ENCODE peak calls at places on chromosomes 6 and 20, in nine cellular contexts. R is adrenal gland, M is A673, I is fibroblast of lung, O is right lobe of liver, P is mesothelial cell of epicardium, D is BJ, A is astrocyte, K is hepatocyte. J is an unnamed sample.

GRCh38 chr20:58017970-58018530 is 210.4 kb downstream of the ANKRD60 start:
- DNase-seq in P (no peak), I (no peak), M (no peak), D (no peak), R (no peak), A (no peak), O (no peak), K (no peak), J (no peak)

GRCh38 chr6:73739097-73739496 is 43.1 kb downstream of the CD109 start:
- DNase-seq in M (peak), P (no peak), O (no peak), K (peak), D (no peak), R (no peak), A (peak), I (peak), J (no peak)

GRCh38 chr6:85404497-85405174 is 45.2 kb upstream of the NT5E start:
- DNase-seq in D (peak), I (peak), P (no peak), K (peak), M (peak), A (peak), O (peak), R (peak), J (no peak)

GRCh38 chr6:100304575-100304974 is 160.1 kb downstream of the SIM1 start:
- DNase-seq in I (no peak), K (peak), P (no peak), A (no peak), M (no peak), D (no peak), R (no peak), O (no peak), J (no peak)

GRCh38 chr20:61933951-61934715 is 131.5 kb downstream of the TAF4 start:
- DNase-seq in O (no peak), A (no peak), P (no peak), R (peak), I (no peak), D (no peak), K (no peak), M (no peak), J (no peak)

GRCh38 chr6:33168202-33168601 is 24.1 kb downstream of the COL11A2 start:
- DNase-seq in P (no peak), K (no peak), M (no peak), D (no peak), R (no peak), O (no peak), I (no peak), A (no peak), J (no peak)

GRCh38 chr6:28866342-28867077 is 57.3 kb downstream of the TRIM27 start:
- DNase-seq in P (peak), K (peak), R (peak), I (peak), M (peak), O (peak), D (no peak), A (peak), J (no peak)

GRCh38 chr6:138654715-138655634 is 118.6 kb upstream of the CCDC28A start:
- DNase-seq in K (no peak), D (no peak), A (peak), R (no peak), O (no peak), M (peak), I (peak), P (no peak), J (no peak)

GRCh38 chr6:18488526-18489270 is 101.5 kb downstream of the RNF144B start:
- DNase-seq in A (peak), K (no peak), D (no peak), R (no peak), P (no peak), O (no peak), I (peak), M (no peak), J (no peak)

GRCh38 chr6:49606696-49607390 is 29.8 kb downstream of the RHAG start:
- DNase-seq in M (peak), O (peak), K (peak), D (peak), R (peak), A (peak), P (no peak), I (peak), J (no peak)

GRCh38 chr6:69719602-69720193 is 77.1 kb downstream of the LMBRD1 start:
- DNase-seq in D (no peak), P (no peak), O (no peak), A (no peak), M (peak), R (no peak), K (peak), I (peak), J (no peak)

GRCh38 chr6:151179321-151179720 is 60.4 kb upstream of the AKAP12 start:
- DNase-seq in K (no peak), M (no peak), R (no peak), P (no peak), D (peak), I (peak), O (no peak), A (peak), J (no peak)

GRCh38 chr6:135014353-135014832 is 40.2 kb downstream of the HBS1L start:
- DNase-seq in P (no peak), I (no peak), R (no peak), A (no peak), O (no peak), D (no peak), M (no peak), K (no peak), J (no peak)

GRCh38 chr20:54646156-54646517 is 170.7 kb downstream of the DOK5 start:
- DNase-seq in D (no peak), A (no peak), K (no peak), R (no peak), P (no peak), I (no peak), O (no peak), M (no peak), J (no peak)

GRCh38 chr6:46410330-46410953 is 80.8 kb downstream of the RCAN2 start:
- DNase-seq in M (peak), I (peak), D (no peak), R (peak), P (no peak), A (peak), O (no peak), K (peak), J (no peak)

GRCh38 chr6:31285982-31286381 is 14.1 kb upstream of the HLA-C start:
- DNase-seq in R (no peak), K (no peak), I (no peak), D (no peak), P (no peak), A (no peak), O (no peak), M (no peak), J (no peak)

GRCh38 chr6:11268978-11269377 is 36.5 kb upstream of the NEDD9 start:
- DNase-seq in I (no peak), R (no peak), O (no peak), A (no peak), D (no peak), P (no peak), M (no peak), K (no peak), J (no peak)

GRCh38 chr6:71349976-71350615 is 61.5 kb downstream of the OGFRL1 start:
- DNase-seq in P (no peak), D (peak), I (peak), M (no peak), R (peak), O (no peak), K (no peak), A (peak), J (no peak)

GRCh38 chr6:124958759-124959354 is 3.4 kb upstream of the RNF217 start:
- DNase-seq in D (no peak), P (no peak), R (no peak), K (no peak), M (peak), I (peak), O (no peak), A (peak), J (no peak)

GRCh38 chr20:10648651-10649050 is 25.1 kb downstream of the JAG1 start:
- DNase-seq in M (no peak), K (no peak), P (no peak), D (no peak), I (peak), A (peak), O (no peak), R (no peak), J (no peak)

GRCh38 chr6:1609662-1610496 is at the start of gene FOXC1:
- DNase-seq in O (peak), A (peak), P (peak), M (peak), K (peak), D (peak), R (peak), I (peak), J (no peak)

GRCh38 chr6:154399097-154399496 is 42.5 kb upstream of the IPCEF1 start:
- DNase-seq in I (peak), O (no peak), R (no peak), M (no peak), D (no peak), A (peak), P (no peak), K (no peak), J (no peak)

GRCh38 chr6:48423640-48424365 is 312.8 kb upstream of the PTCHD4 start:
- DNase-seq in M (no peak), P (no peak), O (no peak), D (no peak), K (no peak), R (no peak), I (peak), A (peak), J (no peak)

GRCh38 chr6:20674664-20675063 is 140.4 kb downstream of the CDKAL1 start:
- DNase-seq in M (peak), I (no peak), R (no peak), P (no peak), A (no peak), D (no peak), O (no peak), K (no peak), J (no peak)

DNA sequence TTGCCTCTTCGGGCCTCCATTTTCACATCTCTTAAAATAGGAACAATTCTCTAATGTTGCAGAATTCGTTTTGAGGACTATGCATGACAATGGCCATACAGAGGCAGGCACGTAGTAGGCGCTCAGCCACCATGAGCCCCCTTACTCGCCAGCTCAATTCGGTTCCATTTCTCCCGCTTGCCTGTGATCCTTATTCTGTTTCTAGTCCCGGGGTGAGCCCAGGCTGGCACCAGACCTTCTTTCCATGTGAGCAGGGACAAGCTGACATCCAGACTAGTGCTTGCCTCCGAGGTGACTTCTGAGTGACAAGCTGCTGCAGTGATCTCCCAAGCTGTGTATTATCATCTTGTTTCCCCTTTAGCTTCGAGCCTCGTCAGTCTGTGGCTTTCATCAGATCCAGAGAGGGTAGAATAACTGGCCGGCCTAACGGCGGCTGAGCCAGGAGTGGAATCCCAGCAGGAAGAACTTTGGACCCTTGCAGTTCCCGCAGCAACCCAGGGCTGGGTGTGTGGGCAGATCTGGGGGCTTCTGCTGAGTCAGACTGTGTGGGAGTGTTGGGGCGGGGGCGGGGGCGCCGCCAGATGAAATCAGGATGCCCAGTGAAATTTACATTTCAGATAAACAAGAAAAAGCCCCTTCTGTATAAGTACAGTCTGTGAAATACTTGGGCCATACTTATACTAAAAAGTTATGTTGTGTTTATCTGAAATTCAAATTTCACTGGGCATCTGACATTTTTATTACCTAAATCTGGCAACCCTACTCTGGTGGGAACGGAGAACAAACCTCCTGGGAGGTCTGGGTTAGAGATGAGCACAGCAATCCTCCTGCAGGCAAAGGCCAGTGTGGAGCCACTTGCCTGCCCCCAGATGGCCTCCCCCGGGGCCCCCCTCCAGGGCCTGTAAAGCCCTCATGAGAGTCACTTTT is 10.9 kb downstream of the BANF2 start:
- DNase-seq in K (peak), P (no peak), A (no peak), R (no peak), I (peak), M (no peak), D (no peak), O (peak), J (no peak)
- TF ChIP-seq CTCF in K (no peak), P (no peak), A (no peak), R (no peak), I (no peak), M (no peak), D (no peak), O (no peak), J (no peak)

GRCh38 chr6:40552926-40553325 is 34.2 kb downstream of the LRFN2 start:
- DNase-seq in A (no peak), M (no peak), K (no peak), R (no peak), D (no peak), I (no peak), O (no peak), P (no peak), J (no peak)

GRCh38 chr6:40545954-40546353 is 41.2 kb downstream of the LRFN2 start:
- DNase-seq in O (no peak), A (no peak), K (no peak), R (no peak), I (no peak), M (no peak), P (no peak), D (no peak), J (no peak)

GRCh38 chr6:40555092-40555491 is 32.1 kb downstream of the LRFN2 start:
- DNase-seq in O (no peak), K (no peak), A (no peak), I (no peak), R (no peak), D (no peak), M (no peak), P (no peak), J (no peak)

GRCh38 chr6:40551966-40552365 is 35.2 kb downstream of the LRFN2 start:
- DNase-seq in R (no peak), A (no peak), I (no peak), M (no peak), O (no peak), D (no peak), P (no peak), K (no peak), J (no peak)

GRCh38 chr6:40550096-40550731 is 37.0 kb downstream of the LRFN2 start:
- DNase-seq in R (peak), P (no peak), O (no peak), I (peak), K (peak), D (no peak), A (peak), M (peak), J (no peak)
- TF ChIP-seq CTCF in R (peak), P (peak), O (peak), I (peak), K (peak), D (peak), A (peak), M (peak), J (peak)

GRCh38 chr20:2197166-2197565 is 95.5 kb downstream of the STK35 start:
- DNase-seq in I (no peak), D (no peak), R (no peak), M (no peak), K (no peak), A (no peak), O (no peak), P (no peak), J (no peak)

DNA sequence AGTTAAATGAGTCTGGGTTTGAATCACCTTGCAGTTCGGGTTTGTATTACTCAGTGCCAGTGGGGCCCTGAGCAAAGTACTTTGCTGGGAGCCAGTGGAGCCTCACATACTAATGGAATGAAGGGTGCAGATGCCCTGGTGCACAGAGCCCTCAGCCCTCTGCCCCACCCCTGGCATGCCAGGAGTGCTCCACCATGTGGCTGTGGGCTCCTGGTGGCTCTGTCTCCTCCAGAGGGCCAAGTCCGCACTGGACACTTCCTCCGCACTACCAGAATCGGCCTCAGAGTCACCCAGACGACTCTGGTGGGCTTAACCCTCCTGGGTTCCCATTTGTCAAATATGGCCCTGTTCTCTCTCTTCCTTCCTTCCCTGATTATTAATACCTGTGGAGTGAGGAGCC is 94.0 kb downstream of the STK35 start:
- DNase-seq in K (no peak), P (no peak), M (no peak), O (no peak), A (no peak), R (no peak), D (no peak), I (no peak), J (no peak)
- TF ChIP-seq CTCF in K (no peak), P (no peak), M (no peak), O (no peak), A (no peak), R (no peak), D (no peak), I (no peak), J (no peak)

DNA sequence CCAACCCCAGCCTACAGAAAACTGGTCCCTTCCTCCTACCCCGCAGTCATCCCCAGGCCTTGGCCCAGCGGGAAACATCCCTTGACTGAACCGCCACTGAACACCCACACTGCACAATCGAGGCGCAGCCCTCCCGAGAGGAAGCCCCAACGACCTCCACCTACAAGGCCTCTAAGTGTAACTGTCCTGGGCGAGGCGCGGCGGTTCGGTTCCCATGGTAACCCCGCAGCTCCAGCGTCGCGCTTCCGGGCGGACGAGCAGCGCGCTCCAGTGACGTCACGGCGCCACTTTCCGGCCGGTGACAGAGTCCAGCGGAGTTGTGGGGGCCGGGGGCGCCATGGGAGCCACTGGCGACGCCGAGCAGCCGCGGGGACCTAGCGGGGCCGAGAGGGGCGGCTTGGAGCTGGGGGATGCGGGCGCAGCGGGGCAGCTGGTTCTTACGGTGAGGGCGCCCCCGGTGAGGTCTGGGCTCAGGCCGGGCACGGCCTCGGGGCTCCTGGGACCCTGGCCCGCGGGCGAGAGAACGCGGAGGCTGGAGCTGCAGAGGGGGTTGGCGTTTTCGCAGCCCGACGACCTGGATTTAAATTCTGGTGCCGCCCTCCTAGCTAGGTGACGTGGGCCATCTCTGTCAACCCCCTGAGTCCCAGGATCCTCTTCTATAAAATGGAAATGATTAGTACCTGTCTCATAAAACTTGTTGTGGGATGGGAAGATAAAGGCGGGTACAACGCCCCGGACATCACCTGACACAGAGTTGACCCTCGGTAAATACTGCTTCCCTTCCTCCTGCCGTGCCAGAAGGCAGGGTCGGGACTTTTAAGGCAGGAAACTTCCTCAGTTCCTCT is at the start of the genes DNTTIP1 and WFDC3:
- DNase-seq in O (peak), D (no peak), P (peak), R (peak), I (peak), M (peak), A (peak), K (peak), J (peak)
- TF ChIP-seq CTCF in O (no peak), D (no peak), P (no peak), R (no peak), I (no peak), M (no peak), A (no peak), K (no peak), J (no peak)

GRCh38 chr20:12835999-12836398 is 172.8 kb upstream of the SPTLC3 start:
- DNase-seq in A (no peak), D (no peak), O (no peak), M (no peak), P (no peak), K (peak), R (no peak), I (no peak), J (no peak)

GRCh38 chr20:12833861-12834260 is 174.9 kb upstream of the SPTLC3 start:
- DNase-seq in O (no peak), M (no peak), D (no peak), K (no peak), A (no peak), P (no peak), I (no peak), R (no peak), J (no peak)

GRCh38 chr20:12837646-12838045 is 171.1 kb upstream of the SPTLC3 start:
- DNase-seq in A (no peak), P (no peak), D (no peak), I (no peak), R (no peak), K (no peak), M (no peak), O (no peak), J (no peak)

DNA sequence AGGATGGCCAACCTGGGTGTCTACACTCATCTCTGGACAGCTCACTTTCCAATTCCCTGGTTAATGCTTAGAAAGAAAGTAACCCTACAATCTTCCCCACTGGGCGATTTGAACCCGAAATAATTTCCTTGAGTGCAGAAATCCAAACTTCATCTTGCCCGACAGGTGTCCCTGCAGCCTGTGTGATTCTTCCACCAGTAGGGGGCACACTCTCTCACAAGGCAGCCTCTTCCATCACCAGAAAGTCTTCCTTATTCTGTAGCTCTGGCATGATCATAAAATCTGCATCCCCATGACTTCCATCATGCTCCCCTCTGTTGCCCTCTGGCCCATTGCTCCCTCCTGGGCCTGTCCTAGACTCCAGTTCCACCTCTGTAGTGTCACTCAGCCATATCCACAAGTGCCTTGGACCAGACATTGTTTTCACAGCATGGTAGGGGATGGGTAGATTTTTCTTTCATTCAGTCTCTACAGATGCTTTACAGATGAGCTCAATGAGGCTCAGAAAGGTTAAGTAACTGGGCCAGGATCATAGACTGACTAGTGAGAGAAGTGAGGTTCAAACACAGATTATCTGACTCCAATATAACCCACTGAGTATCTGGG is 170.4 kb upstream of the SPTLC3 start:
- DNase-seq in D (no peak), R (no peak), I (no peak), A (no peak), O (no peak), P (no peak), M (peak), K (no peak), J (no peak)
- TF ChIP-seq CTCF in D (peak), R (no peak), I (no peak), A (no peak), O (no peak), P (peak), M (peak), K (no peak), J (peak)

DNA sequence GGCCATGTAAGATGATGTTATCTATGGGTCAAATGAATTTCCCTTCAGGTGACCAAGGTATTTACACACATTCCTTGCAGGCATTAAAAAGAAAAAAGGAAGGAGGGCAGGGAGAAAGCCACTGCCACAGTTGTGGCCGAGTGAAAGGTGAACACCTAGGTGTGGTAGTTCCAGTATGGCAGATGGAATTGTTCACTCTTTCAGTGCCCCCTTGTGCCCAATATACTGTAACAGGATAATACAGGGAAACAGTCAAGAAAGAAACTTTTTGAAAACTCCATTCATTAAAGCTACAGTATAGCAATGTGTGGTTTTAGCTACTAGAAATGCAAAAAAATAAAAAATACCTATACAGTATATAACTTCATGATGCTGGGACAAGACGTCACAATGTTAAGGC is 52.1 kb downstream of the BMP2 start:
- DNase-seq in D (no peak), R (no peak), P (no peak), I (no peak), M (no peak), K (peak), O (no peak), A (no peak), J (no peak)
- TF ChIP-seq CTCF in D (no peak), R (no peak), P (no peak), I (peak), M (no peak), K (peak), O (peak), A (no peak), J (no peak)